ENCODE peak calls at places on chromosomes 4 and X, in four cellular contexts. One of them, this sample, is unnamed.

GRCh38 chr4:69126030-69126429 is 29.8 kb downstream of the UGT2B7 start:
- DNase-seq in cardiac fibroblast: no peak
- DNase-seq in coronary artery: no peak
- DNase-seq in HFF-Myc: no peak
- DNase-seq in this sample: no peak

GRCh38 chr4:78956979-78957378 is 17.7 kb upstream of the PAQR3 start:
- DNase-seq in cardiac fibroblast: no peak
- DNase-seq in coronary artery: no peak
- DNase-seq in HFF-Myc: no peak
- DNase-seq in this sample: no peak

GRCh38 chr4:90621080-90621479 is 493.9 kb downstream of the CCSER1 start:
- DNase-seq in cardiac fibroblast: no peak
- DNase-seq in coronary artery: no peak
- DNase-seq in HFF-Myc: no peak
- DNase-seq in this sample: no peak

GRCh38 chr4:143346208-143346607 is 9.5 kb downstream of the GAB1 start:
- DNase-seq in cardiac fibroblast: no peak
- DNase-seq in coronary artery: no peak
- DNase-seq in HFF-Myc: no peak
- DNase-seq in this sample: no peak

GRCh38 chr4:186881521-186882220 is 158.0 kb upstream of the FAT1 start:
- DNase-seq in cardiac fibroblast: peak
- DNase-seq in coronary artery: no peak
- DNase-seq in HFF-Myc: no peak
- DNase-seq in this sample: peak

GRCh38 chrX:136210243-136210642 is 41.0 kb downstream of the MAP7D3 start:
- DNase-seq in cardiac fibroblast: no peak
- DNase-seq in coronary artery: no peak
- DNase-seq in HFF-Myc: no peak
- DNase-seq in this sample: no peak

GRCh38 chr4:112522389-112522788 is 6.4 kb upstream of the NEUROG2 start:
- DNase-seq in cardiac fibroblast: no peak
- DNase-seq in coronary artery: no peak
- DNase-seq in HFF-Myc: no peak
- DNase-seq in this sample: no peak

GRCh38 chr4:86898562-86898961 is 6.3 kb upstream of the C4orf36 start:
- DNase-seq in cardiac fibroblast: peak
- DNase-seq in coronary artery: no peak
- DNase-seq in HFF-Myc: no peak
- DNase-seq in this sample: no peak

GRCh38 chr4:65139998-65140397 is 530.3 kb downstream of the EPHA5 start:
- DNase-seq in cardiac fibroblast: no peak
- DNase-seq in coronary artery: no peak
- DNase-seq in HFF-Myc: no peak
- DNase-seq in this sample: no peak

GRCh38 chr4:147477439-147477838 is 3.5 kb upstream of the EDNRA start:
- DNase-seq in cardiac fibroblast: no peak
- DNase-seq in coronary artery: no peak
- DNase-seq in HFF-Myc: no peak
- DNase-seq in this sample: no peak

GRCh38 chr4:161937151-161937550 is 226.6 kb downstream of the FSTL5 start:
- DNase-seq in cardiac fibroblast: no peak
- DNase-seq in coronary artery: no peak
- DNase-seq in HFF-Myc: no peak
- DNase-seq in this sample: no peak

GRCh38 chr4:93828332-93828829 is at the start of gene ATOH1:
- DNase-seq in cardiac fibroblast: no peak
- DNase-seq in coronary artery: no peak
- DNase-seq in HFF-Myc: no peak
- DNase-seq in this sample: no peak

GRCh38 chr4:155559915-155560314 is 106.7 kb upstream of the GUCY1A1 start:
- DNase-seq in cardiac fibroblast: no peak
- DNase-seq in coronary artery: no peak
- DNase-seq in HFF-Myc: no peak
- DNase-seq in this sample: no peak

GRCh38 chr4:2416564-2417195 is 1.8 kb downstream of the ZFYVE28 start:
- DNase-seq in cardiac fibroblast: peak
- DNase-seq in coronary artery: no peak
- DNase-seq in HFF-Myc: no peak
- DNase-seq in this sample: no peak

GRCh38 chrX:103373581-103373980 is 2.8 kb upstream of the BEX3 start:
- DNase-seq in cardiac fibroblast: peak
- DNase-seq in coronary artery: no peak
- DNase-seq in HFF-Myc: no peak
- DNase-seq in this sample: no peak

GRCh38 chr4:101102114-101102752 is 245.1 kb downstream of the PPP3CA start:
- DNase-seq in cardiac fibroblast: peak
- DNase-seq in coronary artery: peak
- DNase-seq in HFF-Myc: peak
- DNase-seq in this sample: peak

GRCh38 chrX:111376897-111377601 is 34.9 kb downstream of the DCX start:
- DNase-seq in cardiac fibroblast: no peak
- DNase-seq in coronary artery: no peak
- DNase-seq in HFF-Myc: no peak
- DNase-seq in this sample: no peak

GRCh38 chr4:180054291-180054690 is 2188.9 kb upstream of the TENM3 start:
- DNase-seq in cardiac fibroblast: no peak
- DNase-seq in coronary artery: no peak
- DNase-seq in HFF-Myc: no peak
- DNase-seq in this sample: no peak

GRCh38 chr4:6563935-6564645 is 10.9 kb upstream of the MAN2B2 start:
- DNase-seq in cardiac fibroblast: no peak
- DNase-seq in coronary artery: no peak
- DNase-seq in HFF-Myc: no peak
- DNase-seq in this sample: no peak

GRCh38 chr4:57064811-57065711 is 45.1 kb downstream of the IGFBP7 start:
- DNase-seq in cardiac fibroblast: peak
- DNase-seq in coronary artery: peak
- DNase-seq in HFF-Myc: peak
- DNase-seq in this sample: peak

GRCh38 chrX:3345281-3346081 is 971 bp downstream of the MXRA5 start:
- DNase-seq in cardiac fibroblast: peak
- DNase-seq in coronary artery: no peak
- DNase-seq in HFF-Myc: no peak
- DNase-seq in this sample: no peak

GRCh38 chrX:103637604-103638338 is 9.0 kb downstream of the TCEAL1 start:
- DNase-seq in cardiac fibroblast: peak
- DNase-seq in coronary artery: no peak
- DNase-seq in HFF-Myc: no peak
- DNase-seq in this sample: no peak

GRCh38 chr4:62231994-62232393 is 1031.9 kb downstream of the ADGRL3 start:
- DNase-seq in cardiac fibroblast: no peak
- DNase-seq in coronary artery: no peak
- DNase-seq in HFF-Myc: no peak
- DNase-seq in this sample: no peak

GRCh38 chrX:17597836-17598434 is 139.4 kb upstream of the SCML1 start:
- DNase-seq in cardiac fibroblast: peak
- DNase-seq in coronary artery: peak
- DNase-seq in HFF-Myc: no peak
- DNase-seq in this sample: no peak

GRCh38 chrX:50805316-50805715 is 8.7 kb downstream of the SHROOM4 start:
- DNase-seq in cardiac fibroblast: no peak
- DNase-seq in coronary artery: no peak
- DNase-seq in HFF-Myc: no peak
- DNase-seq in this sample: no peak

DNA sequence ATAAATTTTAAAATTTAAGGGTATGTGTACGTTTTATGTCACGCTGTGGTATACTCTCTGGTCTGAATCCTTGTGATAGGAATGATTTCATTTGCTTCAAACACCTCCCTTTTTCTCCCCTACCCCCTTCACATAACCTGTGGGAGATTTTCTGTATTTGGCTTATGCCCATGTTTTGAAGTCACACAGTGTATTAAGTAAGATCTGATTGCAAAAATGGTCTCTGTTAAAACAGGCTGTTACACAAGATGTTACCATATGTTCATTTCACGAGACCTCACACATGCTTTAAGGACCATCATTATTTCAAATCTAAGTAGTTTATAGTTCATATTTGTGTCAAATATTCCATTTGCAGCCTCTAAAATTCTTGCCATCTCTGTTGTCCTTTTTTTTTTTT is 63.5 kb downstream of the TMEM131L start:
- DNase-seq in cardiac fibroblast: peak
- DNase-seq in coronary artery: no peak
- DNase-seq in HFF-Myc: no peak
- DNase-seq in this sample: no peak
- H3K4me3 ChIP-seq in cardiac fibroblast: no peak
- H3K4me3 ChIP-seq in coronary artery: no peak
- H3K4me3 ChIP-seq in HFF-Myc: no peak
- H3K4me3 ChIP-seq in this sample: no peak

GRCh38 chr4:17038510-17039176 is 140.2 kb upstream of the LDB2 start:
- DNase-seq in cardiac fibroblast: no peak
- DNase-seq in coronary artery: no peak
- DNase-seq in HFF-Myc: no peak
- DNase-seq in this sample: no peak

GRCh38 chr4:17029432-17029831 is 131.0 kb upstream of the LDB2 start:
- DNase-seq in cardiac fibroblast: no peak
- DNase-seq in coronary artery: no peak
- DNase-seq in HFF-Myc: no peak
- DNase-seq in this sample: no peak

GRCh38 chr4:17030543-17030942 is 132.1 kb upstream of the LDB2 start:
- DNase-seq in cardiac fibroblast: peak
- DNase-seq in coronary artery: no peak
- DNase-seq in HFF-Myc: peak
- DNase-seq in this sample: peak

GRCh38 chr4:17029964-17030363 is 131.5 kb upstream of the LDB2 start:
- DNase-seq in cardiac fibroblast: peak
- DNase-seq in coronary artery: no peak
- DNase-seq in HFF-Myc: no peak
- DNase-seq in this sample: no peak

GRCh38 chr4:17033256-17034245 is 135.1 kb upstream of the LDB2 start:
- DNase-seq in cardiac fibroblast: no peak
- DNase-seq in coronary artery: no peak
- DNase-seq in HFF-Myc: no peak
- DNase-seq in this sample: no peak
- H3K4me3 ChIP-seq in cardiac fibroblast: no peak
- H3K4me3 ChIP-seq in coronary artery: no peak
- H3K4me3 ChIP-seq in HFF-Myc: no peak
- H3K4me3 ChIP-seq in this sample: no peak

GRCh38 chr4:150173420-150173819 is 95.2 kb downstream of the DCLK2 start:
- DNase-seq in cardiac fibroblast: no peak
- DNase-seq in coronary artery: no peak
- DNase-seq in HFF-Myc: no peak
- DNase-seq in this sample: no peak
- H3K4me3 ChIP-seq in cardiac fibroblast: no peak
- H3K4me3 ChIP-seq in coronary artery: no peak
- H3K4me3 ChIP-seq in HFF-Myc: no peak
- H3K4me3 ChIP-seq in this sample: no peak

DNA sequence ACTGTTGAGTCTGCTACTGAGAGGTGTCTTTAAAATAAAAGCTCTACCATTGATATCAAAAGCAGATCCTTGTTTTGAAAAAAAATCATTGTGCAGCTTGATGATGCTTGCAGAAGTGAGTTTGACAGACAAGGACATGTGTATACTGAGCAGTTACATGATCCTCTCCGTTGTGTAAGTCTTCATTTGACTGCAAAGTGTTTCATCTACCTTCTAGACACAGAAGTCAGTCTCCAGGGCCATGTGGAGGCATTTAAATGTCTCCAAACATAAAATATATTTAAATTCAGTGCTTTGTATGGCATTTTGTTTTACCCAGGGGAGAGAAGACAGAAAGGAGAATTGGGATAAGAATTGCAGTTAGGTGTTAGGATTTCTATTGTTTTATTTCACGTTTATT is 107.8 kb upstream of the MYOZ2 start:
- DNase-seq in cardiac fibroblast: no peak
- DNase-seq in coronary artery: no peak
- DNase-seq in HFF-Myc: no peak
- DNase-seq in this sample: no peak
- H3K4me3 ChIP-seq in cardiac fibroblast: no peak
- H3K4me3 ChIP-seq in coronary artery: peak
- H3K4me3 ChIP-seq in HFF-Myc: no peak
- H3K4me3 ChIP-seq in this sample: peak

GRCh38 chrX:128057421-128057820 is 5.2 kb upstream of the ACTRT1 start:
- DNase-seq in cardiac fibroblast: peak
- DNase-seq in coronary artery: no peak
- DNase-seq in HFF-Myc: no peak
- DNase-seq in this sample: no peak

GRCh38 chrX:128051526-128051925 is 677 bp downstream of the ACTRT1 start:
- DNase-seq in cardiac fibroblast: no peak
- DNase-seq in coronary artery: no peak
- DNase-seq in HFF-Myc: no peak
- DNase-seq in this sample: no peak

DNA sequence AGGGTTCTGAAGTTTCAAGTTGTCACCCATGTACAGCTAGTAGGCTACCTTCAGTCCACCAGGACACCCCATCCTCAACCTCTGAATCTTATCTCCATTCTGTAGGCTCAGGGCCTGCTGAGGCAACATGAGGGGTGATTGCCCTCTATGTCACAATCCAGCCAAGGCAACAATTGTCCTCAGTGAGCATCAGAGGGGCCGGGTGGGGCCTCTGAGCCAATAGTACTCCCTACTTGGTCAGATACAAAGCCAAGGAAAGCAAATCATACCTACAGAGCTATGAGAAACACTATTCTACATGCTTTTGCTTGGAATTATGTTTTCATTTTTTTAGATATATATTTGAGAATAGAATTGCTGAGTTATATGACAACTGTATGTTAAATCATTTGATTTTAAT is at the start of gene ACTRT1:
- DNase-seq in cardiac fibroblast: no peak
- DNase-seq in coronary artery: no peak
- DNase-seq in HFF-Myc: no peak
- DNase-seq in this sample: no peak
- H3K4me3 ChIP-seq in cardiac fibroblast: no peak
- H3K4me3 ChIP-seq in coronary artery: no peak
- H3K4me3 ChIP-seq in HFF-Myc: no peak
- H3K4me3 ChIP-seq in this sample: no peak

This sample was measured in AG04449.